ENCODE peak calls at places on chromosomes 1 and 21, in seven cellular contexts. One of them, this sample, is unnamed.
A peak's percentile ranks its signal among the peaks of the same experiment; 100 is the strongest.

GRCh38 chr1:172976222-172977041 is 74.3 kb downstream of the TNFSF18 start:
- DNase-seq in left colon: peak; percentile 71
- DNase-seq in stimulated activated CD4-positive, alpha-beta T cell treated with anti-CD3 and anti-CD28 coated beads, TNF-alpha, amount 100 ng/mL, for 48 hours: no peak
- DNase-seq in kidney tubule cell: peak; percentile 93
- DNase-seq in activated T-cell treated with anti-CD3 and anti-CD28 coated beads for 24 hours: no peak
- DNase-seq in Calu3: peak; percentile 71
- DNase-seq in mesenchymal stem cell: peak; percentile 51
- DNase-seq in this sample: peak; percentile 71

GRCh38 chr1:40251456-40251855 is 3.7 kb downstream of the TMCO2 start:
- DNase-seq in mesenchymal stem cell: no peak
- DNase-seq in activated T-cell treated with anti-CD3 and anti-CD28 coated beads for 24 hours: no peak
- DNase-seq in Calu3: no peak
- DNase-seq in kidney tubule cell: no peak
- DNase-seq in left colon: no peak
- DNase-seq in stimulated activated CD4-positive, alpha-beta T cell treated with anti-CD3 and anti-CD28 coated beads, TNF-alpha, amount 100 ng/mL, for 48 hours: no peak
- DNase-seq in this sample: no peak

GRCh38 chr1:229624906-229625871 is 733 bp downstream of the TAF5L start:
- DNase-seq in stimulated activated CD4-positive, alpha-beta T cell treated with anti-CD3 and anti-CD28 coated beads, TNF-alpha, amount 100 ng/mL, for 48 hours: peak; percentile 27
- DNase-seq in Calu3: peak; percentile 73
- DNase-seq in mesenchymal stem cell: peak; percentile 61
- DNase-seq in kidney tubule cell: peak; percentile 66
- DNase-seq in left colon: peak; percentile 65
- DNase-seq in activated T-cell treated with anti-CD3 and anti-CD28 coated beads for 24 hours: peak; percentile 47
- DNase-seq in this sample: peak; percentile 78

GRCh38 chr1:159686599-159687299 is 27.6 kb downstream of the CRP start:
- DNase-seq in Calu3: no peak
- DNase-seq in kidney tubule cell: peak; percentile 12
- DNase-seq in mesenchymal stem cell: no peak
- DNase-seq in activated T-cell treated with anti-CD3 and anti-CD28 coated beads for 24 hours: no peak
- DNase-seq in stimulated activated CD4-positive, alpha-beta T cell treated with anti-CD3 and anti-CD28 coated beads, TNF-alpha, amount 100 ng/mL, for 48 hours: no peak
- DNase-seq in left colon: no peak
- DNase-seq in this sample: no peak

GRCh38 chr1:216596298-216596947 is 126.8 kb downstream of the ESRRG start:
- DNase-seq in activated T-cell treated with anti-CD3 and anti-CD28 coated beads for 24 hours: no peak
- DNase-seq in mesenchymal stem cell: no peak
- DNase-seq in left colon: no peak
- DNase-seq in Calu3: no peak
- DNase-seq in kidney tubule cell: no peak
- DNase-seq in stimulated activated CD4-positive, alpha-beta T cell treated with anti-CD3 and anti-CD28 coated beads, TNF-alpha, amount 100 ng/mL, for 48 hours: no peak
- DNase-seq in this sample: no peak

GRCh38 chr1:20248954-20249612 is 41.6 kb upstream of the VWA5B1 start:
- DNase-seq in kidney tubule cell: no peak
- DNase-seq in stimulated activated CD4-positive, alpha-beta T cell treated with anti-CD3 and anti-CD28 coated beads, TNF-alpha, amount 100 ng/mL, for 48 hours: peak; percentile 17
- DNase-seq in activated T-cell treated with anti-CD3 and anti-CD28 coated beads for 24 hours: peak; percentile 7
- DNase-seq in left colon: no peak
- DNase-seq in Calu3: no peak
- DNase-seq in mesenchymal stem cell: no peak
- DNase-seq in this sample: no peak

GRCh38 chr1:155219592-155220031 is 11.1 kb downstream of the MTX1 start:
- DNase-seq in kidney tubule cell: no peak
- DNase-seq in left colon: no peak
- DNase-seq in activated T-cell treated with anti-CD3 and anti-CD28 coated beads for 24 hours: no peak
- DNase-seq in stimulated activated CD4-positive, alpha-beta T cell treated with anti-CD3 and anti-CD28 coated beads, TNF-alpha, amount 100 ng/mL, for 48 hours: no peak
- DNase-seq in mesenchymal stem cell: peak; percentile 25
- DNase-seq in Calu3: no peak
- DNase-seq in this sample: peak; percentile 54

GRCh38 chr1:244099258-244099930 is 48.3 kb downstream of the ZBTB18 start:
- DNase-seq in activated T-cell treated with anti-CD3 and anti-CD28 coated beads for 24 hours: no peak
- DNase-seq in kidney tubule cell: no peak
- DNase-seq in mesenchymal stem cell: no peak
- DNase-seq in Calu3: no peak
- DNase-seq in stimulated activated CD4-positive, alpha-beta T cell treated with anti-CD3 and anti-CD28 coated beads, TNF-alpha, amount 100 ng/mL, for 48 hours: no peak
- DNase-seq in left colon: no peak
- DNase-seq in this sample: no peak

GRCh38 chr1:92910081-92910480 is 51.2 kb downstream of the DIPK1A start:
- DNase-seq in kidney tubule cell: no peak
- DNase-seq in activated T-cell treated with anti-CD3 and anti-CD28 coated beads for 24 hours: no peak
- DNase-seq in mesenchymal stem cell: no peak
- DNase-seq in Calu3: no peak
- DNase-seq in stimulated activated CD4-positive, alpha-beta T cell treated with anti-CD3 and anti-CD28 coated beads, TNF-alpha, amount 100 ng/mL, for 48 hours: no peak
- DNase-seq in left colon: no peak
- DNase-seq in this sample: no peak

GRCh38 chr1:16009030-16009460 is 5.0 kb downstream of the SRARP start:
- DNase-seq in Calu3: peak; percentile 79
- DNase-seq in stimulated activated CD4-positive, alpha-beta T cell treated with anti-CD3 and anti-CD28 coated beads, TNF-alpha, amount 100 ng/mL, for 48 hours: peak; percentile 62
- DNase-seq in activated T-cell treated with anti-CD3 and anti-CD28 coated beads for 24 hours: peak; percentile 66
- DNase-seq in mesenchymal stem cell: peak; percentile 78
- DNase-seq in kidney tubule cell: peak; percentile 73
- DNase-seq in left colon: peak; percentile 64
- DNase-seq in this sample: peak; percentile 77

GRCh38 chr1:59443355-59443754 is 146.5 kb downstream of the FGGY start:
- DNase-seq in Calu3: no peak
- DNase-seq in stimulated activated CD4-positive, alpha-beta T cell treated with anti-CD3 and anti-CD28 coated beads, TNF-alpha, amount 100 ng/mL, for 48 hours: no peak
- DNase-seq in left colon: no peak
- DNase-seq in activated T-cell treated with anti-CD3 and anti-CD28 coated beads for 24 hours: no peak
- DNase-seq in kidney tubule cell: no peak
- DNase-seq in mesenchymal stem cell: no peak
- DNase-seq in this sample: no peak

GRCh38 chr1:187755536-187755935 is 926.8 kb downstream of the PLA2G4A start:
- DNase-seq in kidney tubule cell: no peak
- DNase-seq in mesenchymal stem cell: no peak
- DNase-seq in activated T-cell treated with anti-CD3 and anti-CD28 coated beads for 24 hours: no peak
- DNase-seq in left colon: no peak
- DNase-seq in stimulated activated CD4-positive, alpha-beta T cell treated with anti-CD3 and anti-CD28 coated beads, TNF-alpha, amount 100 ng/mL, for 48 hours: no peak
- DNase-seq in Calu3: no peak
- DNase-seq in this sample: no peak

GRCh38 chr1:158283965-158284364 is 5.8 kb upstream of the CD1C start:
- DNase-seq in mesenchymal stem cell: no peak
- DNase-seq in left colon: no peak
- DNase-seq in Calu3: no peak
- DNase-seq in activated T-cell treated with anti-CD3 and anti-CD28 coated beads for 24 hours: no peak
- DNase-seq in stimulated activated CD4-positive, alpha-beta T cell treated with anti-CD3 and anti-CD28 coated beads, TNF-alpha, amount 100 ng/mL, for 48 hours: no peak
- DNase-seq in kidney tubule cell: peak; percentile 87
- DNase-seq in this sample: no peak

GRCh38 chr1:14304381-14304865 is 294.1 kb upstream of the KAZN start:
- DNase-seq in left colon: no peak
- DNase-seq in kidney tubule cell: peak; percentile 94
- DNase-seq in activated T-cell treated with anti-CD3 and anti-CD28 coated beads for 24 hours: no peak
- DNase-seq in mesenchymal stem cell: no peak
- DNase-seq in stimulated activated CD4-positive, alpha-beta T cell treated with anti-CD3 and anti-CD28 coated beads, TNF-alpha, amount 100 ng/mL, for 48 hours: no peak
- DNase-seq in Calu3: no peak
- DNase-seq in this sample: no peak

GRCh38 chr1:115314765-115315164 is 23.3 kb downstream of the NGF start:
- DNase-seq in Calu3: no peak
- DNase-seq in left colon: no peak
- DNase-seq in mesenchymal stem cell: peak; percentile 70
- DNase-seq in stimulated activated CD4-positive, alpha-beta T cell treated with anti-CD3 and anti-CD28 coated beads, TNF-alpha, amount 100 ng/mL, for 48 hours: no peak
- DNase-seq in kidney tubule cell: peak; percentile 86
- DNase-seq in activated T-cell treated with anti-CD3 and anti-CD28 coated beads for 24 hours: no peak
- DNase-seq in this sample: peak; percentile 40

GRCh38 chr1:87826639-87827345 is 498.1 kb downstream of the LMO4 start:
- DNase-seq in stimulated activated CD4-positive, alpha-beta T cell treated with anti-CD3 and anti-CD28 coated beads, TNF-alpha, amount 100 ng/mL, for 48 hours: no peak
- DNase-seq in Calu3: no peak
- DNase-seq in left colon: no peak
- DNase-seq in kidney tubule cell: peak; percentile 60
- DNase-seq in mesenchymal stem cell: peak; percentile 4
- DNase-seq in activated T-cell treated with anti-CD3 and anti-CD28 coated beads for 24 hours: no peak
- DNase-seq in this sample: no peak

GRCh38 chr1:203992440-203992839 is 80.5 kb upstream of the SOX13 start:
- DNase-seq in mesenchymal stem cell: no peak
- DNase-seq in stimulated activated CD4-positive, alpha-beta T cell treated with anti-CD3 and anti-CD28 coated beads, TNF-alpha, amount 100 ng/mL, for 48 hours: no peak
- DNase-seq in Calu3: no peak
- DNase-seq in kidney tubule cell: peak; percentile 42
- DNase-seq in left colon: no peak
- DNase-seq in activated T-cell treated with anti-CD3 and anti-CD28 coated beads for 24 hours: no peak
- DNase-seq in this sample: no peak

GRCh38 chr1:147377263-147378246 is 135.1 kb downstream of the CHD1L start:
- DNase-seq in kidney tubule cell: no peak
- DNase-seq in mesenchymal stem cell: no peak
- DNase-seq in activated T-cell treated with anti-CD3 and anti-CD28 coated beads for 24 hours: no peak
- DNase-seq in stimulated activated CD4-positive, alpha-beta T cell treated with anti-CD3 and anti-CD28 coated beads, TNF-alpha, amount 100 ng/mL, for 48 hours: no peak
- DNase-seq in left colon: no peak
- DNase-seq in Calu3: no peak
- DNase-seq in this sample: no peak

GRCh38 chr21:33229776-33230517 is at the start of gene IFNAR2:
- DNase-seq in Calu3: peak; percentile 75
- DNase-seq in mesenchymal stem cell: peak; percentile 70
- DNase-seq in activated T-cell treated with anti-CD3 and anti-CD28 coated beads for 24 hours: peak; percentile 74
- DNase-seq in kidney tubule cell: peak; percentile 81
- DNase-seq in stimulated activated CD4-positive, alpha-beta T cell treated with anti-CD3 and anti-CD28 coated beads, TNF-alpha, amount 100 ng/mL, for 48 hours: peak; percentile 47
- DNase-seq in left colon: peak; percentile 67
- DNase-seq in this sample: peak; percentile 84

GRCh38 chr1:221694109-221694508 is 47.8 kb downstream of the DUSP10 start:
- DNase-seq in activated T-cell treated with anti-CD3 and anti-CD28 coated beads for 24 hours: no peak
- DNase-seq in left colon: no peak
- DNase-seq in Calu3: no peak
- DNase-seq in mesenchymal stem cell: no peak
- DNase-seq in kidney tubule cell: no peak
- DNase-seq in stimulated activated CD4-positive, alpha-beta T cell treated with anti-CD3 and anti-CD28 coated beads, TNF-alpha, amount 100 ng/mL, for 48 hours: no peak
- DNase-seq in this sample: no peak

GRCh38 chr1:54973205-54973921 is 7.1 kb upstream of the TMEM61 start:
- DNase-seq in activated T-cell treated with anti-CD3 and anti-CD28 coated beads for 24 hours: no peak
- DNase-seq in kidney tubule cell: peak; percentile 29
- DNase-seq in left colon: no peak
- DNase-seq in Calu3: peak; percentile 35
- DNase-seq in stimulated activated CD4-positive, alpha-beta T cell treated with anti-CD3 and anti-CD28 coated beads, TNF-alpha, amount 100 ng/mL, for 48 hours: no peak
- DNase-seq in mesenchymal stem cell: peak; percentile 46
- DNase-seq in this sample: no peak

GRCh38 chr1:231032963-231033362 is 7.1 kb downstream of the FAM89A start:
- DNase-seq in Calu3: no peak
- DNase-seq in mesenchymal stem cell: peak; percentile 52
- DNase-seq in kidney tubule cell: no peak
- DNase-seq in left colon: no peak
- DNase-seq in stimulated activated CD4-positive, alpha-beta T cell treated with anti-CD3 and anti-CD28 coated beads, TNF-alpha, amount 100 ng/mL, for 48 hours: no peak
- DNase-seq in activated T-cell treated with anti-CD3 and anti-CD28 coated beads for 24 hours: no peak
- DNase-seq in this sample: no peak

GRCh38 chr1:208291923-208292711 is 47.9 kb upstream of the PLXNA2 start:
- DNase-seq in activated T-cell treated with anti-CD3 and anti-CD28 coated beads for 24 hours: no peak
- DNase-seq in mesenchymal stem cell: no peak
- DNase-seq in kidney tubule cell: no peak
- DNase-seq in stimulated activated CD4-positive, alpha-beta T cell treated with anti-CD3 and anti-CD28 coated beads, TNF-alpha, amount 100 ng/mL, for 48 hours: no peak
- DNase-seq in left colon: no peak
- DNase-seq in Calu3: no peak
- DNase-seq in this sample: peak; percentile 4

GRCh38 chr1:40059960-40060337 is 19.4 kb downstream of the CAP1 start:
- DNase-seq in kidney tubule cell: no peak
- DNase-seq in Calu3: no peak
- DNase-seq in mesenchymal stem cell: peak; percentile 48
- DNase-seq in stimulated activated CD4-positive, alpha-beta T cell treated with anti-CD3 and anti-CD28 coated beads, TNF-alpha, amount 100 ng/mL, for 48 hours: no peak
- DNase-seq in left colon: no peak
- DNase-seq in activated T-cell treated with anti-CD3 and anti-CD28 coated beads for 24 hours: no peak
- DNase-seq in this sample: no peak

GRCh38 chr1:226404063-226404903 is 3.6 kb downstream of the PARP1 start:
- DNase-seq in Calu3: no peak
- DNase-seq in left colon: no peak
- DNase-seq in kidney tubule cell: peak; percentile 25
- DNase-seq in stimulated activated CD4-positive, alpha-beta T cell treated with anti-CD3 and anti-CD28 coated beads, TNF-alpha, amount 100 ng/mL, for 48 hours: no peak
- DNase-seq in mesenchymal stem cell: peak; percentile 74
- DNase-seq in activated T-cell treated with anti-CD3 and anti-CD28 coated beads for 24 hours: no peak
- DNase-seq in this sample: no peak

GRCh38 chr21:15192243-15192642 is 127.4 kb upstream of the NRIP1 start:
- DNase-seq in mesenchymal stem cell: no peak
- DNase-seq in activated T-cell treated with anti-CD3 and anti-CD28 coated beads for 24 hours: no peak
- DNase-seq in kidney tubule cell: peak; percentile 3
- DNase-seq in left colon: no peak
- DNase-seq in stimulated activated CD4-positive, alpha-beta T cell treated with anti-CD3 and anti-CD28 coated beads, TNF-alpha, amount 100 ng/mL, for 48 hours: no peak
- DNase-seq in Calu3: no peak
- DNase-seq in this sample: peak; percentile 29

GRCh38 chr1:24253569-24253968 is 65.6 kb upstream of the GRHL3 start:
- DNase-seq in mesenchymal stem cell: no peak
- DNase-seq in activated T-cell treated with anti-CD3 and anti-CD28 coated beads for 24 hours: no peak
- DNase-seq in stimulated activated CD4-positive, alpha-beta T cell treated with anti-CD3 and anti-CD28 coated beads, TNF-alpha, amount 100 ng/mL, for 48 hours: no peak
- DNase-seq in left colon: no peak
- DNase-seq in Calu3: no peak
- DNase-seq in kidney tubule cell: no peak
- DNase-seq in this sample: no peak

GRCh38 chr1:181768216-181768929 is 285.1 kb downstream of the CACNA1E start:
- DNase-seq in activated T-cell treated with anti-CD3 and anti-CD28 coated beads for 24 hours: no peak
- DNase-seq in left colon: no peak
- DNase-seq in kidney tubule cell: peak; percentile 92
- DNase-seq in stimulated activated CD4-positive, alpha-beta T cell treated with anti-CD3 and anti-CD28 coated beads, TNF-alpha, amount 100 ng/mL, for 48 hours: no peak
- DNase-seq in mesenchymal stem cell: no peak
- DNase-seq in Calu3: no peak
- DNase-seq in this sample: no peak

GRCh38 chr1:164704954-164705353 is 146.0 kb downstream of the PBX1 start:
- DNase-seq in mesenchymal stem cell: no peak
- DNase-seq in activated T-cell treated with anti-CD3 and anti-CD28 coated beads for 24 hours: no peak
- DNase-seq in left colon: no peak
- DNase-seq in kidney tubule cell: no peak
- DNase-seq in stimulated activated CD4-positive, alpha-beta T cell treated with anti-CD3 and anti-CD28 coated beads, TNF-alpha, amount 100 ng/mL, for 48 hours: no peak
- DNase-seq in Calu3: no peak
- DNase-seq in this sample: no peak

GRCh38 chr1:206878456-206878855 is 13.0 kb downstream of the IL20 start:
- DNase-seq in Calu3: no peak
- DNase-seq in kidney tubule cell: no peak
- DNase-seq in mesenchymal stem cell: no peak
- DNase-seq in stimulated activated CD4-positive, alpha-beta T cell treated with anti-CD3 and anti-CD28 coated beads, TNF-alpha, amount 100 ng/mL, for 48 hours: no peak
- DNase-seq in left colon: no peak
- DNase-seq in activated T-cell treated with anti-CD3 and anti-CD28 coated beads for 24 hours: no peak
- DNase-seq in this sample: no peak

GRCh38 chr1:170665625-170666024 is 1.7 kb downstream of the PRRX1 start:
- DNase-seq in left colon: no peak
- DNase-seq in kidney tubule cell: no peak
- DNase-seq in mesenchymal stem cell: no peak
- DNase-seq in stimulated activated CD4-positive, alpha-beta T cell treated with anti-CD3 and anti-CD28 coated beads, TNF-alpha, amount 100 ng/mL, for 48 hours: no peak
- DNase-seq in Calu3: no peak
- DNase-seq in activated T-cell treated with anti-CD3 and anti-CD28 coated beads for 24 hours: no peak
- DNase-seq in this sample: no peak

GRCh38 chr1:201020040-201020591 is 3.4 kb downstream of the KIF21B start:
- DNase-seq in left colon: peak; percentile 68
- DNase-seq in Calu3: no peak
- DNase-seq in activated T-cell treated with anti-CD3 and anti-CD28 coated beads for 24 hours: no peak
- DNase-seq in stimulated activated CD4-positive, alpha-beta T cell treated with anti-CD3 and anti-CD28 coated beads, TNF-alpha, amount 100 ng/mL, for 48 hours: no peak
- DNase-seq in kidney tubule cell: no peak
- DNase-seq in mesenchymal stem cell: no peak
- DNase-seq in this sample: no peak

GRCh38 chr1:201131398-201131797 is 4.4 kb upstream of the ASCL5 start:
- DNase-seq in Calu3: no peak
- DNase-seq in left colon: no peak
- DNase-seq in stimulated activated CD4-positive, alpha-beta T cell treated with anti-CD3 and anti-CD28 coated beads, TNF-alpha, amount 100 ng/mL, for 48 hours: no peak
- DNase-seq in activated T-cell treated with anti-CD3 and anti-CD28 coated beads for 24 hours: no peak
- DNase-seq in kidney tubule cell: no peak
- DNase-seq in mesenchymal stem cell: no peak
- DNase-seq in this sample: no peak

GRCh38 chr1:181178241-181178640 is 89.7 kb downstream of the IER5 start:
- DNase-seq in stimulated activated CD4-positive, alpha-beta T cell treated with anti-CD3 and anti-CD28 coated beads, TNF-alpha, amount 100 ng/mL, for 48 hours: no peak
- DNase-seq in left colon: no peak
- DNase-seq in mesenchymal stem cell: no peak
- DNase-seq in activated T-cell treated with anti-CD3 and anti-CD28 coated beads for 24 hours: no peak
- DNase-seq in kidney tubule cell: no peak
- DNase-seq in Calu3: no peak
- DNase-seq in this sample: no peak

GRCh38 chr1:54480201-54480848 is 67.7 kb upstream of the ACOT11 start:
- DNase-seq in kidney tubule cell: no peak
- DNase-seq in stimulated activated CD4-positive, alpha-beta T cell treated with anti-CD3 and anti-CD28 coated beads, TNF-alpha, amount 100 ng/mL, for 48 hours: no peak
- DNase-seq in mesenchymal stem cell: no peak
- DNase-seq in activated T-cell treated with anti-CD3 and anti-CD28 coated beads for 24 hours: no peak
- DNase-seq in left colon: no peak
- DNase-seq in Calu3: no peak
- DNase-seq in this sample: no peak